ENCODE peak calls at places on chromosomes 5 and 9, in four cellular contexts. P is testis, D is AG04450, H is colonic mucosa. R is an unnamed sample. For H3K9me3, the result is how much of the 10 kb centered on the place peaks cover.

GRCh38 chr5:86546582-86546981 is 71.2 kb upstream of the COX7C start:
- DNase-seq in P (no peak), D (no peak), H (no peak), R (no peak)

GRCh38 chr5:112417931-112418358 is 1.1 kb downstream of the EPB41L4A start:
- DNase-seq in P (peak), D (no peak), H (peak), R (no peak)

GRCh38 chr5:141845371-141845821 is 32.8 kb downstream of the PCDH1 start:
- DNase-seq in P (no peak), D (no peak), H (no peak), R (peak)

GRCh38 chr5:34057118-34057517 is 14.1 kb upstream of the C1QTNF3 start:
- DNase-seq in P (no peak), D (no peak), H (no peak), R (no peak)

GRCh38 chr9:91036356-91036755 is 234.7 kb downstream of the SYK start:
- DNase-seq in P (no peak), D (no peak), H (no peak), R (no peak)

GRCh38 chr5:72693546-72693945 is 122.9 kb upstream of the TNPO1 start:
- DNase-seq in P (no peak), D (no peak), H (no peak), R (peak)

GRCh38 chr5:120388016-120388781 is 75.9 kb upstream of the PRR16 start:
- DNase-seq in P (no peak), D (peak), H (no peak), R (no peak)

GRCh38 chr9:87201316-87201715 is 254.0 kb upstream of the GAS1 start:
- DNase-seq in P (no peak), D (no peak), H (no peak), R (no peak)

GRCh38 chr5:28344803-28345433 is 1306.5 kb upstream of the CDH9 start:
- DNase-seq in P (peak), D (no peak), H (no peak), R (peak)

GRCh38 chr5:6820851-6821479 is 107.7 kb downstream of the TENT4A start:
- DNase-seq in P (peak), D (no peak), H (peak), R (peak)

GRCh38 chr9:133509179-133510083 is 15.3 kb downstream of the MYMK start:
- DNase-seq in P (no peak), D (no peak), H (peak), R (no peak)

GRCh38 chr9:35604578-35605335 is at the start of gene TESK1:
- DNase-seq in P (peak), D (no peak), H (peak), R (peak)

GRCh38 chr5:93431255-93431654 is 149.8 kb downstream of the NR2F1-AS1 start:
- DNase-seq in P (no peak), D (no peak), H (no peak), R (no peak)

GRCh38 chr9:19998153-19998552 is 209.3 kb upstream of the SLC24A2 start:
- DNase-seq in P (no peak), D (no peak), H (no peak), R (no peak)

GRCh38 chr9:137763271-137763955 is 114.2 kb upstream of the CACNA1B start:
- DNase-seq in P (no peak), D (no peak), H (no peak), R (no peak)

GRCh38 chr5:86951761-86952160 is 315.9 kb upstream of the RASA1 start:
- DNase-seq in P (no peak), D (no peak), H (no peak), R (no peak)

GRCh38 chr5:141121985-141122384 is 367 bp downstream of the PCDHB4 start:
- DNase-seq in P (no peak), D (no peak), H (no peak), R (peak)

GRCh38 chr5:180250329-180250728 is 41.3 kb upstream of the RASGEF1C start:
- DNase-seq in P (no peak), D (no peak), H (no peak), R (no peak)
- H3K9me3 ChIP-seq in P (under half), D (half or more), H (under half), R (under half)

GRCh38 chr5:132464155-132464939 is 26.2 kb downstream of the IRF1 start:
- DNase-seq in P (no peak), D (no peak), H (no peak), R (no peak)
- H3K4me3 ChIP-seq in P (no peak), D (no peak), H (no peak), R (no peak)

DNA sequence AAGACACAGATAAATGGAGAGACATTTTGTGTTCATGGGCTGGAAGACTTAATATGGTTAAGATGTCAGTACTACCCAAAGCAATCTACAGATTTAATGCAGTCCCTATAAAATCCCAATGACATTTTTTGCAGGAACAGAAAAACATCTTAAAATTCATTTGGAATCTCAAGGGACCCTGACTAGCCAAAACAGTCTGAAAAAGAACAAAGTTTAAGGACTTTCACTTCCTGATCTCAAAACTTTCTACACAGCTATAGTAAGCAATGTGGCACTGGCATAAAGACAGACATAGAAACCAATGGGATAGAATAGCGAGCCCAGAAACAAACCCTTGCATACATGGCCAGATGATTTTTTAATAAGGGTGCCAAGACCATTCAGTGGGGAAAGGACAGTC is 9.7 kb upstream of the CAMSAP1 start:
- DNase-seq in P (no peak), D (no peak), H (no peak), R (no peak)
- H3K9me3 ChIP-seq in P (under half), D (half or more), H (under half), R (under half)

GRCh38 chr9:34379334-34380033 is 2.8 kb upstream of the MYORG start:
- DNase-seq in P (peak), D (peak), H (peak), R (peak)
- H3K4me3 ChIP-seq in P (peak), D (peak), H (peak), R (peak)

GRCh38 chr9:89507626-89508025 is 9.7 kb upstream of the SEMA4D start:
- DNase-seq in P (no peak), D (no peak), H (no peak), R (no peak)
- H3K9me3 ChIP-seq in P (under half), D (under half), H (under half), R (under half)

DNA sequence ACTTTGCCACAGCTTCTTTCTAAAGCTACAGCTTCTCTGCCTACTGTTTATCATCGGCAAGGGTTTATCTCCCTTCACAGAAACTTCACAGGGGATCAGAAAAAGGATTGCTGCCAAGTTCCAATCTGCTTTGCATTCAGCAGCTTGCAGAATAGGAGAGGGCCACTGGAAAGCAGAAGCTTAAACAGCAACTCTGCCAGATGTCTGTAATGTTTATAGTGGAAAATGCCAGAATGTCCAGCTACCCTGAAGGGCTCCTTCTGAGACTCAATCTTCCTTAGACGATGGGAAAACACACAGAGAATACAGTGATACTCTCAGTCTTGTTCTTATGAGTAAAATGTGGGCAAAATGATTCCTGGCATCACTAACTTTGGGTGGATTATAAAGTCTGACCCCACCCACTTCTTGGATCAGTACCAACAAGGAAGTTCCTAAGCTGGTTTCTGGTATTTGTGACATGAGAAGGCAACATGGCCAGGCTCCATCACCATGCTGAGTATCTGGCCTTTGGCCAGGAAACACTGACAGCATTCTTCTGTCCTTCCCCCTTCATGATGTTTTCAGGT is 19.0 kb downstream of the STOM start:
- DNase-seq in P (peak), D (peak), H (peak), R (peak)
- H3K4me3 ChIP-seq in P (no peak), D (no peak), H (no peak), R (no peak)

R was measured in BE2C.